ENCODE peak calls at places on chromosomes 7 and 10, in seven cellular contexts. One of them, this sample, is unnamed. For H4K20me1, the result is how much of the 10 kb centered on the place peaks cover.

GRCh38 chr7:138081868-138082267 is 5.6 kb downstream of the AKR1D1 start:
- DNase-seq in hepatocyte: no peak
- DNase-seq in GM23248: no peak
- DNase-seq in IMR-90: no peak
- DNase-seq in astrocyte: no peak
- DNase-seq in GM23338: no peak
- DNase-seq in neural progenitor cell: no peak
- DNase-seq in this sample: no peak

GRCh38 chr7:50822110-50822509 is 39.4 kb upstream of the GRB10 start:
- DNase-seq in neural progenitor cell: no peak
- DNase-seq in IMR-90: no peak
- DNase-seq in GM23248: no peak
- DNase-seq in GM23338: no peak
- DNase-seq in hepatocyte: no peak
- DNase-seq in astrocyte: no peak
- DNase-seq in this sample: no peak

GRCh38 chr10:114504769-114505579 is 100.7 kb upstream of the AFAP1L2 start:
- DNase-seq in GM23338: peak
- DNase-seq in IMR-90: peak
- DNase-seq in GM23248: peak
- DNase-seq in astrocyte: peak
- DNase-seq in neural progenitor cell: no peak
- DNase-seq in hepatocyte: peak
- DNase-seq in this sample: no peak

GRCh38 chr10:102775973-102776669 is 32.4 kb downstream of the WBP1L start:
- DNase-seq in hepatocyte: peak
- DNase-seq in astrocyte: peak
- DNase-seq in neural progenitor cell: peak
- DNase-seq in GM23338: peak
- DNase-seq in IMR-90: peak
- DNase-seq in GM23248: peak
- DNase-seq in this sample: no peak

GRCh38 chr10:98365698-98366530 is 49.1 kb downstream of the PYROXD2 start:
- DNase-seq in GM23248: no peak
- DNase-seq in GM23338: no peak
- DNase-seq in IMR-90: no peak
- DNase-seq in hepatocyte: no peak
- DNase-seq in neural progenitor cell: no peak
- DNase-seq in astrocyte: no peak
- DNase-seq in this sample: no peak

GRCh38 chr7:29170781-29171180 is 23.8 kb upstream of the CHN2 start:
- DNase-seq in GM23338: no peak
- DNase-seq in IMR-90: no peak
- DNase-seq in neural progenitor cell: no peak
- DNase-seq in hepatocyte: no peak
- DNase-seq in GM23248: no peak
- DNase-seq in astrocyte: no peak
- DNase-seq in this sample: no peak

GRCh38 chr10:52111151-52111891 is 202.8 kb upstream of the DKK1 start:
- DNase-seq in astrocyte: no peak
- DNase-seq in hepatocyte: no peak
- DNase-seq in IMR-90: peak
- DNase-seq in GM23338: no peak
- DNase-seq in neural progenitor cell: no peak
- DNase-seq in GM23248: no peak
- DNase-seq in this sample: no peak

GRCh38 chr7:102167254-102167653 is 119.4 kb upstream of the SH2B2 start:
- DNase-seq in neural progenitor cell: no peak
- DNase-seq in hepatocyte: no peak
- DNase-seq in GM23248: no peak
- DNase-seq in astrocyte: no peak
- DNase-seq in IMR-90: no peak
- DNase-seq in GM23338: no peak
- DNase-seq in this sample: no peak

GRCh38 chr10:15745748-15746147 is 26.0 kb upstream of the ITGA8 start:
- DNase-seq in neural progenitor cell: no peak
- DNase-seq in GM23338: no peak
- DNase-seq in GM23248: peak
- DNase-seq in IMR-90: peak
- DNase-seq in hepatocyte: peak
- DNase-seq in astrocyte: peak
- DNase-seq in this sample: no peak

GRCh38 chr10:93515071-93515962 is 18.9 kb downstream of the CEP55 start:
- DNase-seq in IMR-90: no peak
- DNase-seq in hepatocyte: no peak
- DNase-seq in neural progenitor cell: no peak
- DNase-seq in GM23338: no peak
- DNase-seq in astrocyte: peak
- DNase-seq in GM23248: peak
- DNase-seq in this sample: no peak

GRCh38 chr7:36732806-36733205 is 8.5 kb upstream of the AOAH start:
- DNase-seq in IMR-90: no peak
- DNase-seq in GM23338: no peak
- DNase-seq in astrocyte: no peak
- DNase-seq in neural progenitor cell: no peak
- DNase-seq in hepatocyte: no peak
- DNase-seq in GM23248: no peak
- DNase-seq in this sample: no peak

GRCh38 chr10:75126277-75126676 is 14.8 kb downstream of the SAMD8 start:
- DNase-seq in neural progenitor cell: no peak
- DNase-seq in GM23248: peak
- DNase-seq in astrocyte: no peak
- DNase-seq in GM23338: no peak
- DNase-seq in IMR-90: peak
- DNase-seq in hepatocyte: no peak
- DNase-seq in this sample: no peak

GRCh38 chr10:62749104-62749683 is 55.3 kb upstream of the ADO start:
- DNase-seq in GM23338: no peak
- DNase-seq in IMR-90: no peak
- DNase-seq in astrocyte: no peak
- DNase-seq in neural progenitor cell: no peak
- DNase-seq in hepatocyte: no peak
- DNase-seq in GM23248: no peak
- DNase-seq in this sample: peak

GRCh38 chr7:50669890-50670289 is 104.7 kb upstream of the DDC start:
- DNase-seq in neural progenitor cell: no peak
- DNase-seq in GM23248: no peak
- DNase-seq in IMR-90: no peak
- DNase-seq in astrocyte: no peak
- DNase-seq in GM23338: no peak
- DNase-seq in hepatocyte: no peak
- DNase-seq in this sample: no peak

GRCh38 chr10:10824611-10825148 is 193.0 kb upstream of the CELF2 start:
- DNase-seq in GM23248: peak
- DNase-seq in hepatocyte: no peak
- DNase-seq in neural progenitor cell: no peak
- DNase-seq in GM23338: no peak
- DNase-seq in astrocyte: peak
- DNase-seq in IMR-90: peak
- DNase-seq in this sample: no peak

GRCh38 chr10:69406816-69407580 is 9.7 kb downstream of the TACR2 start:
- DNase-seq in GM23338: no peak
- DNase-seq in IMR-90: no peak
- DNase-seq in neural progenitor cell: no peak
- DNase-seq in GM23248: no peak
- DNase-seq in hepatocyte: no peak
- DNase-seq in astrocyte: no peak
- DNase-seq in this sample: no peak

GRCh38 chr10:100878291-100878910 is 34.4 kb upstream of the SLF2 start:
- DNase-seq in IMR-90: peak
- DNase-seq in GM23248: peak
- DNase-seq in GM23338: peak
- DNase-seq in neural progenitor cell: peak
- DNase-seq in astrocyte: peak
- DNase-seq in hepatocyte: peak
- DNase-seq in this sample: peak

GRCh38 chr10:43679509-43679908 is 30.8 kb upstream of the ZNF32 start:
- DNase-seq in hepatocyte: no peak
- DNase-seq in astrocyte: peak
- DNase-seq in IMR-90: no peak
- DNase-seq in neural progenitor cell: no peak
- DNase-seq in GM23248: peak
- DNase-seq in GM23338: no peak
- DNase-seq in this sample: no peak

GRCh38 chr10:87541114-87541513 is 36.4 kb downstream of the MINPP1 start:
- DNase-seq in GM23338: no peak
- DNase-seq in neural progenitor cell: no peak
- DNase-seq in astrocyte: peak
- DNase-seq in hepatocyte: no peak
- DNase-seq in GM23248: peak
- DNase-seq in IMR-90: peak
- DNase-seq in this sample: no peak

GRCh38 chr7:121954803-121955202 is 81.8 kb downstream of the PTPRZ1 start:
- DNase-seq in GM23338: no peak
- DNase-seq in neural progenitor cell: no peak
- DNase-seq in astrocyte: peak
- DNase-seq in GM23248: peak
- DNase-seq in IMR-90: peak
- DNase-seq in hepatocyte: no peak
- DNase-seq in this sample: no peak

GRCh38 chr7:103706805-103707204 is 260.8 kb upstream of the SLC26A5 start:
- DNase-seq in GM23338: no peak
- DNase-seq in astrocyte: no peak
- DNase-seq in IMR-90: no peak
- DNase-seq in GM23248: no peak
- DNase-seq in hepatocyte: no peak
- DNase-seq in neural progenitor cell: no peak
- DNase-seq in this sample: no peak

GRCh38 chr7:55873765-55874164 is 11.2 kb upstream of the SEPTIN14 start:
- DNase-seq in neural progenitor cell: no peak
- DNase-seq in hepatocyte: no peak
- DNase-seq in GM23338: no peak
- DNase-seq in IMR-90: no peak
- DNase-seq in astrocyte: no peak
- DNase-seq in GM23248: no peak
- DNase-seq in this sample: no peak

GRCh38 chr7:52140848-52141247 is 824.2 kb upstream of the COBL start:
- DNase-seq in hepatocyte: no peak
- DNase-seq in neural progenitor cell: no peak
- DNase-seq in astrocyte: no peak
- DNase-seq in GM23338: no peak
- DNase-seq in IMR-90: no peak
- DNase-seq in GM23248: no peak
- DNase-seq in this sample: no peak
- H2AFZ ChIP-seq in hepatocyte: no peak
- H2AFZ ChIP-seq in neural progenitor cell: peak
- H2AFZ ChIP-seq in astrocyte: no peak
- H2AFZ ChIP-seq in GM23338: peak
- H2AFZ ChIP-seq in IMR-90: no peak
- H2AFZ ChIP-seq in GM23248: no peak
- H2AFZ ChIP-seq in this sample: no peak

GRCh38 chr7:155663942-155664341 is 19.5 kb downstream of the RBM33 start:
- DNase-seq in IMR-90: no peak
- DNase-seq in neural progenitor cell: no peak
- DNase-seq in hepatocyte: no peak
- DNase-seq in astrocyte: no peak
- DNase-seq in GM23338: no peak
- DNase-seq in GM23248: no peak
- DNase-seq in this sample: no peak
- H4K20me1 ChIP-seq in IMR-90: half or more
- H4K20me1 ChIP-seq in neural progenitor cell: half or more
- H4K20me1 ChIP-seq in hepatocyte: half or more
- H4K20me1 ChIP-seq in astrocyte: half or more
- H4K20me1 ChIP-seq in GM23338: half or more
- H4K20me1 ChIP-seq in GM23248: under half
- H4K20me1 ChIP-seq in this sample: half or more

DNA sequence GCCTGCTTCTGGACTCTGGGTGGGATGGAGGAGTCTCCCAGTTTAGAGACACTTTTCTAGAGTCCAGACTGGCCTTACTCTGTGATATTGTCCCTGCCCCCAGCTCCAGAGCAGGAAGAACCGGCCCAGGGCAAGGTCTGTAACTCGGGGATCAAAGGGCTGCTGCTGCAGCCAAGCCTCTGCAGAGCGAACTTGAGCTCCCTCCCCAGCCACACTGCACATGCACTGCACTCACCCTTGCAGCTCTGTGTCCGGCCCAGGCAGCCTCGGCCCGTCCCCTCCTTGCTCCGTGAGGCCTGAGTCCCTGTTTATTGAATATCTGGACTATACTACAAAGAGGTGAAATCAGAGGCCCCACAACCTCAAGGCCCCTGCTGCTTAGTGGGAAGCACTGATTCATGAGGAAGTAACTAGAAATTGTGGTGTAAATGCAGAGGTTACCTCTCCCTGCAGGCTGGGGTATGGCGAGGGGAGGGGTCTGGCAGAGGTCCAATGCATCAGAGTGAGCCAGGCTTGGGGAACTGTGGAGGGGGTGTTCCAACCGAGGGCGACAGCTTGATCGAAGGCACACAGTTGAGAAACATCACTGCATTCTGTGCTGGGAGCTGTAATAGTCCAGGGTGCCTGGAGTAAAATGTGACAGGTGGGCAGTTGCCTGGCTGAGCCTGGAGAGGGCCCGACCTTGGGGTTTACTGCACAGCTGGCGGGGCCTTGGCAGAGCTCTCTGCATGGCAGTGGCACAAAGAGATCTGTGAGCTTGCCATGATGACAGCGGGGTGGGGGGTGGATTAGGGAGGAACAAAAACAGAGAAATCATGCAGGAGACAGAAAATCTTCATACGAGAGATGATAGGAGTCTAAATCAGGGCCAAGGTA is 49.1 kb downstream of the AOC1 start:
- DNase-seq in IMR-90: no peak
- DNase-seq in GM23338: peak
- DNase-seq in GM23248: no peak
- DNase-seq in hepatocyte: peak
- DNase-seq in neural progenitor cell: no peak
- DNase-seq in astrocyte: no peak
- DNase-seq in this sample: peak
- H2AFZ ChIP-seq in IMR-90: peak
- H2AFZ ChIP-seq in GM23338: no peak
- H2AFZ ChIP-seq in GM23248: no peak
- H2AFZ ChIP-seq in hepatocyte: no peak
- H2AFZ ChIP-seq in neural progenitor cell: no peak
- H2AFZ ChIP-seq in astrocyte: no peak
- H2AFZ ChIP-seq in this sample: peak

GRCh38 chr10:27504897-27505457 is 873 bp downstream of the RAB18 start:
- DNase-seq in astrocyte: peak
- DNase-seq in GM23248: peak
- DNase-seq in GM23338: no peak
- DNase-seq in IMR-90: peak
- DNase-seq in hepatocyte: peak
- DNase-seq in neural progenitor cell: no peak
- DNase-seq in this sample: peak

GRCh38 chr10:27504007-27504890 is at the start of gene RAB18:
- DNase-seq in hepatocyte: peak
- DNase-seq in GM23338: peak
- DNase-seq in IMR-90: peak
- DNase-seq in astrocyte: peak
- DNase-seq in neural progenitor cell: peak
- DNase-seq in GM23248: peak
- DNase-seq in this sample: peak

GRCh38 chr10:27500886-27501285 is 3.2 kb upstream of the RAB18 start:
- DNase-seq in GM23338: no peak
- DNase-seq in IMR-90: no peak
- DNase-seq in neural progenitor cell: no peak
- DNase-seq in astrocyte: no peak
- DNase-seq in hepatocyte: no peak
- DNase-seq in GM23248: no peak
- DNase-seq in this sample: no peak

GRCh38 chr10:27503498-27504006 is 552 bp upstream of the RAB18 start:
- DNase-seq in IMR-90: no peak
- DNase-seq in astrocyte: no peak
- DNase-seq in hepatocyte: no peak
- DNase-seq in neural progenitor cell: no peak
- DNase-seq in GM23248: no peak
- DNase-seq in GM23338: no peak
- DNase-seq in this sample: no peak

GRCh38 chr10:27506280-27506679 is 2.2 kb downstream of the RAB18 start:
- DNase-seq in neural progenitor cell: no peak
- DNase-seq in GM23338: no peak
- DNase-seq in GM23248: peak
- DNase-seq in hepatocyte: no peak
- DNase-seq in astrocyte: no peak
- DNase-seq in IMR-90: peak
- DNase-seq in this sample: no peak
- H4K20me1 ChIP-seq in neural progenitor cell: under half
- H4K20me1 ChIP-seq in GM23338: under half
- H4K20me1 ChIP-seq in GM23248: under half
- H4K20me1 ChIP-seq in hepatocyte: half or more
- H4K20me1 ChIP-seq in astrocyte: half or more
- H4K20me1 ChIP-seq in IMR-90: under half
- H4K20me1 ChIP-seq in this sample: under half